ENCODE peak calls at places on chromosome 17, in four cellular contexts. N is neural progenitor cell, Y is MM.1S, V is GM23338. F is an unnamed sample.

GRCh38 chr17:34613064-34614019 is 34.0 kb downstream of the TMEM132E start:
- DNase-seq in V (peak; percentile 53), N (peak; percentile 65), Y (no peak), F (peak; percentile 5)

GRCh38 chr17:41695134-41695661 is 6.5 kb downstream of the EIF1 start:
- DNase-seq in Y (no peak), N (no peak), V (no peak), F (no peak)

GRCh38 chr17:5254903-5255521 is 20.4 kb upstream of the SCIMP start:
- DNase-seq in Y (no peak), V (no peak), N (no peak), F (no peak)

GRCh38 chr17:67050476-67051154 is 6.3 kb downstream of the CACNG1 start:
- DNase-seq in N (no peak), Y (no peak), V (no peak), F (no peak)

GRCh38 chr17:14205992-14206461 is 30.6 kb downstream of the CDRT15 start:
- DNase-seq in Y (no peak), N (no peak), V (peak; percentile 17), F (no peak)

GRCh38 chr17:9917131-9917530 is 12.1 kb upstream of the RCVRN start:
- DNase-seq in N (no peak), Y (no peak), V (no peak), F (no peak)

GRCh38 chr17:76529224-76529642 is 8.3 kb downstream of the CYGB start:
- DNase-seq in Y (no peak), N (no peak), V (no peak), F (peak; percentile 96)

GRCh38 chr17:50123649-50124349 is 6.2 kb downstream of the SAMD14 start:
- DNase-seq in N (peak; percentile 33), Y (no peak), V (peak; percentile 52), F (no peak)

GRCh38 chr17:4849011-4849536 is 15.9 kb downstream of the MINK1 start:
- DNase-seq in N (peak; percentile 16), Y (no peak), V (peak; percentile 65), F (peak; percentile 79)

GRCh38 chr17:44565866-44566443 is 8.7 kb downstream of the FZD2 start:
- DNase-seq in Y (no peak), V (peak; percentile 48), N (no peak), F (no peak)

GRCh38 chr17:76873856-76874255 is 5.7 kb downstream of the MGAT5B start:
- DNase-seq in Y (no peak), N (no peak), V (no peak), F (peak; percentile 70)

GRCh38 chr17:33115351-33115750 is 123.7 kb downstream of the SPACA3 start:
- DNase-seq in Y (no peak), V (no peak), N (no peak), F (no peak)

GRCh38 chr17:71521724-71522123 is 599.1 kb upstream of the SOX9 start:
- DNase-seq in V (no peak), Y (no peak), N (no peak), F (peak; percentile 27)

GRCh38 chr17:45040459-45040858 is 11.0 kb downstream of the DCAKD start:
- DNase-seq in V (peak; percentile 92), Y (no peak), N (peak; percentile 84), F (peak; percentile 20)

GRCh38 chr17:67682196-67682595 is 35.5 kb upstream of the NOL11 start:
- DNase-seq in V (no peak), N (no peak), Y (no peak), F (no peak)

GRCh38 chr17:58679263-58680037 is 12.4 kb downstream of the TEX14 start:
- DNase-seq in V (peak; percentile 49), N (no peak), Y (no peak), F (no peak)

GRCh38 chr17:74760404-74761105 is 12.1 kb downstream of the NHERF1 start:
- DNase-seq in N (peak; percentile 65), Y (no peak), V (no peak), F (no peak)

GRCh38 chr17:82957961-82958491 is 118.2 kb upstream of the ZNF750 start:
- DNase-seq in Y (no peak), N (no peak), V (no peak), F (no peak)

GRCh38 chr17:20214807-20215206 is 205.6 kb downstream of the SPECC1 start:
- DNase-seq in Y (no peak), N (no peak), V (no peak), F (no peak)

GRCh38 chr17:66287911-66288310 is 14.5 kb upstream of the PRKCA start:
- DNase-seq in Y (no peak), N (no peak), V (no peak), F (no peak)

GRCh38 chr17:45688353-45688752 is 95.8 kb upstream of the CRHR1 start:
- DNase-seq in Y (no peak), N (no peak), V (no peak), F (no peak)

GRCh38 chr17:34582185-34582900 is 3.0 kb downstream of the TMEM132E start:
- DNase-seq in N (peak; percentile 23), V (peak; percentile 70), Y (no peak), F (peak; percentile 10)

GRCh38 chr17:20114466-20114865 is 105.3 kb downstream of the SPECC1 start:
- DNase-seq in Y (no peak), N (no peak), V (no peak), F (peak; percentile 27)

GRCh38 chr17:1435326-1435725 is 20.7 kb downstream of the CRK start:
- DNase-seq in Y (peak; percentile 19), N (no peak), V (no peak), F (no peak)

GRCh38 chr17:69423450-69423849 is 9.0 kb downstream of the MAP2K6 start:
- DNase-seq in V (no peak), Y (no peak), N (no peak), F (no peak)

GRCh38 chr17:45792437-45792836 is 8.3 kb downstream of the CRHR1 start:
- DNase-seq in N (no peak), Y (no peak), V (no peak), F (no peak)

GRCh38 chr17:19347323-19348080 is 15.0 kb downstream of the B9D1 start:
- DNase-seq in Y (no peak), N (no peak), V (no peak), F (no peak)

GRCh38 chr17:66514227-66514806 is 211.9 kb downstream of the PRKCA start:
- DNase-seq in N (no peak), Y (no peak), V (no peak), F (peak; percentile 85)

GRCh38 chr17:57662644-57663308 is 82.3 kb downstream of the CCDC182 start:
- DNase-seq in V (peak; percentile 97), Y (no peak), N (peak; percentile 97), F (peak; percentile 99)

GRCh38 chr17:73595068-73595865 is 49.0 kb downstream of the SDK2 start:
- DNase-seq in N (peak; percentile 64), V (peak; percentile 72), Y (no peak), F (no peak)

GRCh38 chr17:29827179-29827578 is 102.8 kb downstream of the SSH2 start:
- DNase-seq in N (no peak), V (no peak), Y (no peak), F (no peak)

GRCh38 chr17:76134911-76135809 is 5.9 kb downstream of the FOXJ1 start:
- DNase-seq in V (peak; percentile 93), N (peak; percentile 48), Y (no peak), F (no peak)

GRCh38 chr17:55266958-55267688 is 2.4 kb downstream of the HLF start:
- DNase-seq in Y (no peak), N (no peak), V (no peak), F (peak; percentile 12)

GRCh38 chr17:616407-616806 is 98.2 kb downstream of the VPS53 start:
- DNase-seq in Y (no peak), V (no peak), N (no peak), F (no peak)

GRCh38 chr17:76512366-76513305 is 11.4 kb upstream of the RHBDF2 start:
- DNase-seq in Y (no peak), V (no peak), N (no peak), F (no peak)

GRCh38 chr17:75289832-75290337 is 652 bp upstream of the SLC25A19 start:
- DNase-seq in N (no peak), V (peak; percentile 54), Y (peak; percentile 70), F (peak; percentile 85)

GRCh38 chr17:28849281-28849680 is 5.5 kb upstream of the ERAL1 start:
- DNase-seq in V (peak; percentile 52), Y (no peak), N (no peak), F (peak; percentile 33)

GRCh38 chr17:2222901-2223616 is 80.5 kb downstream of the SMG6 start:
- DNase-seq in Y (peak; percentile 95), V (no peak), N (peak; percentile 21), F (peak; percentile 73)

DNA sequence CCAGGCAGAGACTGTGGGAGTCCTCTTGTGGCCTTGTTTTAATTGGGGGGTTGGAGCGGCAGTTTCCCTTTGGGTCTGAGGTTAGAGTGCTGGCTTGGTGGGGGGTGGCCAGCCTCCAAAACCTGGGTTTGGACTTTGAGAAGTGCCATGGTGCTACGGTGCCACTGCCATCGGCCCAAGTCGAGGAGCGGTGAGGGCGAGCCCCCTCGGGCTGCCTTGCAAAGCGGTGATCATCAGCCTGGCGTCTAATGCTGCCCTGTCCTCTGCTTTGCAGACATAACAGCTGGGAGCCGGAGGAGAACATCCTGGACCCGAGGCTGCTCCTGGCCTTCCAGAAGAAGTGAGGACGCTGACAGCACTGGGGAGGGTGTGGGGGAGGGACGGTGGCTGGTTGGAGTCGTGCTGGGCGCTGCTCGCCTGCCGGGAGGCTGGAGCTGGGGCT is 1.2 kb downstream of the CBX2 start:
- DNase-seq in V (no peak), Y (no peak), N (peak; percentile 36), F (no peak)
- H2AFZ ChIP-seq in V (no peak overlapping the region), Y (no peak overlapping the region), N (no peak overlapping the region), F (no peak overlapping the region)

DNA sequence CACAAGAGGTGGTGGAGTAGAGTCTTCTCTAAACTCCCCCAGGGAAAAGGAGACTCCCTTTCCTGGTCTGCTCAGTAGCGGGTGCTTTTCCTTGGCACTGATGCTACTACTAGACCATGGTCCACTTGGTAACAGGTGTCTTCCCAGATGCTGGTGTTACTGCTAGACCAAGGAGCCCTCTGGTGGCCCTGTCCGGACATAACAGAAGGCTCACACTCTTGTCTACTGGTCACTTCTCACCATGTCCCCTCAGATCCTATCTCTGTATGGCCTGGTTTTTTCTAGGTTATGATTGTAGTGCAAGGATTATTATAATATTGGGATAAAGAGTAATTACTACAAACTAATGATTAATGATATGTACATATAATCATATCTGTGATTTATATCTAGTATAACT is 49.7 kb upstream of the ARL4D start:
- DNase-seq in Y (no peak), V (no peak), N (no peak), F (no peak)
- TF ChIP-seq EZH2 in Y (no peak), V (no peak), N (no peak), F (no peak)

DNA sequence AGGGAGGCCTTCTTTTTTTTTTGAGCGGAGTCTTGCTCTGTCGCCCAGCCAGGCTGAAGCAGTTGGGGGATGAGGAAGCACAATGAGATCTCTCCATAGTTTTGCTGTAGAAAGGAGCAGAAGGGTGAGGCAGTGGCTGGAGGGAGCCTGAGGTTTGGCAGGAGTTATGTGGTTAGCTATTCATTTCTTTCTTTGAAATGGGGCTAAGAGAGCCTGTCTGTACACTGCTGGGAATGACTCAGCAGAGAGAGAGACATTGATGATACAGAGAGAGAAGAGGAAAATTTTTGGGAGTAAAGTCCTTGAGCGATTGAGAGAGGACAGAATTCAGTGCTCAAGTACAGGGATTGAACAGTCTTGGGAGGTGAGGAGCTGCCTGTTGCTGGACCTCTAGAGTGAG is 22.1 kb downstream of the NOS2 start:
- DNase-seq in Y (no peak), N (no peak), V (no peak), F (peak; percentile 53)
- TF ChIP-seq EZH2phosphoT487 in Y (no peak), N (no peak), V (no peak), F (no peak)

GRCh38 chr17:63249256-63250006 is 196.7 kb downstream of the CYB561 start:
- DNase-seq in N (no peak), V (peak; percentile 1), Y (no peak), F (no peak)
- H2AFZ ChIP-seq in N (no peak overlapping the region), V (no peak overlapping the region), Y (no peak overlapping the region), F (no peak overlapping the region)

GRCh38 chr17:8725881-8726280 is 18.8 kb downstream of the CCDC42 start:
- DNase-seq in Y (no peak), N (no peak), V (no peak), F (no peak)
- TF ChIP-seq EZH2 in Y (no peak), N (no peak), V (no peak), F (no peak)